ENCODE peak calls at places on chromosomes 13 and 19, in eight cellular contexts. K, V, O, I, R, H, E and L are unnamed samples.

GRCh38 chr13:27971236-27971645 is 2.1 kb upstream of the CDX2 start:
- DNase-seq in K (peak), V (no peak), O (no peak), I (no peak), R (peak), H (no peak), E (no peak), L (no peak)

GRCh38 chr13:44403720-44404063 is 30.1 kb downstream of the SERP2 start:
- DNase-seq in K (no peak), V (no peak), O (no peak), I (no peak), R (no peak), H (no peak), E (no peak), L (no peak)

GRCh38 chr13:112263152-112263551 is 113.0 kb upstream of the SPACA7 start:
- DNase-seq in K (no peak), V (no peak), O (no peak), I (no peak), R (no peak), H (no peak), E (no peak), L (no peak)

GRCh38 chr13:95814494-95814893 is 137.6 kb downstream of the DNAJC3 start:
- DNase-seq in K (peak), V (no peak), O (no peak), I (no peak), R (no peak), H (no peak), E (no peak), L (no peak)

GRCh38 chr13:95356916-95357315 is 55.7 kb upstream of the ABCC4 start:
- DNase-seq in K (peak), V (no peak), O (no peak), I (no peak), R (no peak), H (no peak), E (no peak), L (no peak)

GRCh38 chr19:5718579-5719273 is 1.2 kb downstream of the LONP1 start:
- DNase-seq in K (no peak), V (no peak), O (no peak), I (peak), R (no peak), H (no peak), E (no peak), L (no peak)

GRCh38 chr13:101098873-101099272 is 317.4 kb downstream of the NALCN start:
- DNase-seq in K (no peak), V (no peak), O (no peak), I (no peak), R (no peak), H (no peak), E (no peak), L (no peak)

GRCh38 chr13:95641291-95641811 is 3.2 kb downstream of the DZIP1 start:
- DNase-seq in K (peak), V (no peak), O (no peak), I (no peak), R (peak), H (no peak), E (peak), L (no peak)

GRCh38 chr13:29523199-29523931 is 72.1 kb downstream of the SLC7A1 start:
- DNase-seq in K (no peak), V (no peak), O (no peak), I (no peak), R (no peak), H (no peak), E (no peak), L (no peak)

GRCh38 chr19:35757749-35758608 is at the start of gene PROSER3:
- DNase-seq in K (peak), V (peak), O (peak), I (peak), R (peak), H (peak), E (peak), L (peak)

GRCh38 chr13:85529216-85529590 is 270.0 kb downstream of the SLITRK6 start:
- DNase-seq in K (no peak), V (no peak), O (no peak), I (no peak), R (no peak), H (no peak), E (no peak), L (no peak)

GRCh38 chr13:40179421-40179820 is 487.0 kb downstream of the FOXO1 start:
- DNase-seq in K (no peak), V (no peak), O (no peak), I (no peak), R (no peak), H (no peak), E (no peak), L (no peak)

GRCh38 chr13:102291587-102292218 is 110.1 kb downstream of the FGF14 start:
- DNase-seq in K (no peak), V (no peak), O (no peak), I (no peak), R (peak), H (no peak), E (no peak), L (no peak)

GRCh38 chr13:35987572-35988513 is 143.3 kb downstream of the DCLK1 start:
- DNase-seq in K (no peak), V (no peak), O (no peak), I (no peak), R (peak), H (peak), E (no peak), L (no peak)

GRCh38 chr19:33630880-33631627 is 9.3 kb downstream of the CHST8 start:
- DNase-seq in K (no peak), V (no peak), O (no peak), I (no peak), R (peak), H (no peak), E (no peak), L (no peak)

GRCh38 chr19:10007811-10008211 is 2.5 kb downstream of the COL5A3 start:
- DNase-seq in K (no peak), V (no peak), O (no peak), I (no peak), R (no peak), H (no peak), E (no peak), L (no peak)

GRCh38 chr19:31314849-31315620 is 34.2 kb downstream of the TSHZ3 start:
- DNase-seq in K (no peak), V (no peak), O (no peak), I (no peak), R (no peak), H (no peak), E (no peak), L (no peak)

GRCh38 chr13:20828540-20829364 is 55.0 kb upstream of the EEF1AKMT1 start:
- DNase-seq in K (peak), V (no peak), O (peak), I (peak), R (no peak), H (no peak), E (no peak), L (no peak)

GRCh38 chr19:50928841-50929240 is 17.6 kb upstream of the KLK4 start:
- DNase-seq in K (no peak), V (no peak), O (no peak), I (no peak), R (no peak), H (no peak), E (no peak), L (no peak)

GRCh38 chr13:110301606-110302131 is 5.3 kb downstream of the COL4A1 start:
- DNase-seq in K (no peak), V (no peak), O (no peak), I (no peak), R (no peak), H (no peak), E (no peak), L (no peak)

DNA sequence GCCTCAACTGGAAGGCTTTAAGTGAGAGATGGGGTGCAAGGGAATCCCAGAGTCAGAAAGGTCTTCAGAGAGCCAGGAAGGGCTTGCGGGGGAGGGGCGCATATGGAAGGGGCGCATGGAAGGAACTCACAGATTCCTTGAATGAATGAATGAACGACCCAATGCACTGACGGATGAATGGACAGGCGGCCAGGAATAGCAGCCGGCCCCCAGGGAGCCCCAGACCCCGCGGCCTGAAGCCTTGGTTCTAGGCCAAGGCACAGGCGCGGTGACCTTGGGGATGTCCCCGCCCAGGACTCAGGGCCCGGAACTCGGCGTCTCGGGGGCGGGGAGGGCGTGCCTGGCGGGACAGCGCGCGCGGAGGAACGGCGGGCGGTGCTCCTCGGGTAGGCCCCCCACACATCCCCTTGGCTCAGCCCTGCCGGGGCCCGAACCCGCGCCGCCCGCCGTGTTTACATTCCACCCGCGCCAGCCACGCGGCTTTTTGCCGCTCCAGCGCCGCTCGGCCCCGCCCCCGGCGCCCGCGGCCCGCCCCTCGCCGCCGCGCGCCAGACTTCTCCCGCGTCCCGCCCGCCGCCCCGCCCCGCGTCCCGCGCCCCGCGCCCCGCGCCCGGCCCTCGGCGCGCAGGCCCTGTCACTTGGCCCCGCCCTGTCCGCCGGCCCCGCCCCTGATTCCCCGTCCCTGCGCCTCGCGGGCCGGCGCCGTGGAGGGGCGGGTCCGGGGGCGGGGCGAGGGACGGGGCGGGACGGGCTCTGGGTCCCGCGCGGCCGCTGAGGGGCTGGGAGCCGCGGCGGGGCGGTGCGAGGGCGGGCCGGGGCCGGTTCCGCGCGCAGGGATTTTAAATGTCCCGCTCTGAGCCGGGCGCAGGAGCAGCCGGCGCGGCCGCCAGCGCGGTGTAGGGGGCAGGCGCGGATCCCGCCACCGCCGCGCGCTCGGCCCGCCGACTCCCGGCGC is at the start of gene CCNE1:
- DNase-seq in K (peak), V (peak), O (peak), I (peak), R (peak), H (peak), E (peak), L (peak)
- H3K27ac ChIP-seq in K (peak), V (no peak), O (peak), I (no peak), R (no peak), H (peak), E (peak), L (peak)

GRCh38 chr13:62697702-62698101 is 1282.1 kb upstream of the PCDH20 start:
- DNase-seq in K (no peak), V (no peak), O (no peak), I (no peak), R (no peak), H (no peak), E (no peak), L (no peak)
- H3K27ac ChIP-seq in K (no peak), V (no peak), O (no peak), I (no peak), R (no peak), H (no peak), E (no peak), L (no peak)

GRCh38 chr13:48232420-48233096 is 448 bp upstream of the ITM2B start:
- DNase-seq in K (peak), V (no peak), O (no peak), I (no peak), R (no peak), H (peak), E (no peak), L (no peak)

GRCh38 chr13:48230541-48230940 is 2.5 kb upstream of the ITM2B start:
- DNase-seq in K (no peak), V (no peak), O (no peak), I (no peak), R (no peak), H (no peak), E (no peak), L (no peak)

GRCh38 chr13:48231948-48232347 is 1.1 kb upstream of the ITM2B start:
- DNase-seq in K (no peak), V (no peak), O (no peak), I (no peak), R (no peak), H (no peak), E (no peak), L (no peak)

GRCh38 chr13:48233097-48233885 is at the start of gene ITM2B:
- DNase-seq in K (peak), V (no peak), O (peak), I (peak), R (peak), H (peak), E (peak), L (no peak)

GRCh38 chr13:48231080-48231479 is 1.9 kb upstream of the ITM2B start:
- DNase-seq in K (peak), V (no peak), O (no peak), I (no peak), R (no peak), H (no peak), E (no peak), L (no peak)
- H3K27ac ChIP-seq in K (peak), V (peak), O (no peak), I (no peak), R (no peak), H (no peak), E (no peak), L (no peak)

DNA sequence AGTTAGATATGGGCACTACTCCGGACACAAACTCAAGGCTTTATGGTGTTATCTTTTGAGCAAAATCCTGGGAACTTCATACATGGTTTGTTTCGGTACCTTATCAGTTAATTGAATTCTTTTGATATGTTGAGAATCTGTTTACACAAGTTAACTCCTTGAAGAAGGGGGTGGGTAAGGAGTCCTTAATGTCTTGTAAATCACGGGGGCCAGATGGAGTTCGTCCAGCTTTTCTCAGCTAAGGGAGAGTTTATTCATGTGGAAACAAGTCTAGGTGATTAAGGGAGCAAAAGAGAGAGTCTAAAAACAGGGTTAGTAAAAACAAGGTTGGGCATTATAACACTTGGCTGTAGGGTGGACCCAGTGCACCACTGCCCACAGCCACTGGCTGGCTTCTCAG is 20.8 kb upstream of the ZNF43 start:
- DNase-seq in K (no peak), V (no peak), O (no peak), I (no peak), R (no peak), H (no peak), E (no peak), L (no peak)
- H3K27ac ChIP-seq in K (no peak), V (no peak), O (no peak), I (no peak), R (no peak), H (no peak), E (no peak), L (no peak)

GRCh38 chr19:1512671-1513491 is at the start of gene ADAMTSL5:
- DNase-seq in K (peak), V (no peak), O (peak), I (peak), R (peak), H (no peak), E (no peak), L (no peak)

GRCh38 chr19:1513492-1514294 is 874 bp upstream of the ADAMTSL5 start:
- DNase-seq in K (peak), V (no peak), O (peak), I (peak), R (peak), H (no peak), E (no peak), L (no peak)

GRCh38 chr19:1516395-1516753 is 3.6 kb upstream of the ADAMTSL5 start:
- DNase-seq in K (no peak), V (no peak), O (no peak), I (no peak), R (no peak), H (no peak), E (no peak), L (no peak)

GRCh38 chr19:1514986-1515721 is 2.3 kb upstream of the ADAMTSL5 start:
- DNase-seq in K (no peak), V (no peak), O (no peak), I (no peak), R (no peak), H (no peak), E (no peak), L (no peak)

DNA sequence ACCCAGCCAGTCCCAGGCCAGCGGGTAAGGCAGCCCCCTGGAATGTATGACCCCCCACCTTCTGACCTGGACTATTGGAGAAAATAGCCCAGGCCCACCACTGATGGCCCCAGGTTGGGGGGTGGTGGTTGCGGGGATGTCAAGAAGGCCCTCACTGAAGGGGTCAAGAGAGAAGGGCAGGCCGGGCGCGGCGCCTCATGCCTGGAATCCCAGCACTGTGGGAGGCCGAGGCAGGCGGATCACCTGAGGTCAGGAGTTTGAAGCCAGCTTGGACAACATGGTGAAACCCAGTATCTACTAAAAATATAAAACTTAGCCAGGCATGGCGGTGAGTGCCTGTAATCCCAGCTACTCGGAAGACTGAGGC is 1.5 kb upstream of the ADAMTSL5 start:
- DNase-seq in K (no peak), V (no peak), O (no peak), I (no peak), R (no peak), H (no peak), E (no peak), L (no peak)
- H3K27ac ChIP-seq in K (no peak), V (no peak), O (no peak), I (no peak), R (no peak), H (no peak), E (no peak), L (no peak)

GRCh38 chr19:38669532-38669931 is 22.1 kb downstream of the ACTN4 start:
- DNase-seq in K (no peak), V (no peak), O (peak), I (no peak), R (no peak), H (no peak), E (no peak), L (no peak)
- H3K27ac ChIP-seq in K (peak), V (peak), O (peak), I (peak), R (no peak), H (peak), E (no peak), L (peak)

GRCh38 chr19:16142032-16142580 is 1.4 kb upstream of the HSH2D start:
- DNase-seq in K (no peak), V (no peak), O (no peak), I (no peak), R (no peak), H (no peak), E (no peak), L (no peak)
- H3K27ac ChIP-seq in K (no peak), V (no peak), O (no peak), I (no peak), R (no peak), H (no peak), E (no peak), L (no peak)

DNA sequence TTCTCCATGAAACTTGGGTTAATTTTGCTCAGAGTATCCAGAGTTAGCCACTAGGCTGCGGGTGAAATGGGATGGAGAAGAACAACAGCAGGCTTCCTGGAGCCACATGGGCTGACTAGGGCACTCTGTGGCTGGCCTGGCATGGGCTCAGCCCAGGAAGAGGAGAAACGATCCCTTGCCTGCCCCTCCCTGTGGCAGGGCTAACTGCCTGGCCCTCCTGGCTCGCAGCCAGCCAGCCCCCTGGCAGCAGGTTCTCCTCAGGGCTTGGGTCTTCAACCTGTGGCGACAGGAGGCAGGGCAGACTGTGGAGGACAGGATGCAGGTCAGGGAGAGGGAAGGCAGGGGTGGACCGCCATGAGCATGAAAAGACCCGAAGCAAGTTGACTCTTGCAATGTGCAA is 78.7 kb upstream of the GPR183 start:
- DNase-seq in K (no peak), V (no peak), O (no peak), I (no peak), R (peak), H (no peak), E (no peak), L (no peak)
- H3K27ac ChIP-seq in K (no peak), V (no peak), O (peak), I (no peak), R (no peak), H (no peak), E (no peak), L (no peak)